ENCODE peak calls at places on chromosomes 11 and 22, in five cellular contexts. Z is stomach, Y is HepG2, I is H1, F is transverse colon. H is an unnamed sample.

GRCh38 chr22:43811777-43812148 is 342 bp downstream of the EFCAB6 start:
- DNase-seq in Z (no peak), Y (no peak), I (no peak), F (peak; percentile 13), H (no peak)

GRCh38 chr11:113045146-113045545 is 83.9 kb downstream of the NCAM1 start:
- DNase-seq in Z (no peak), Y (no peak), I (no peak), F (no peak), H (no peak)

GRCh38 chr22:30424471-30425326 is 869 bp upstream of the MTFP1 start:
- DNase-seq in Z (no peak), Y (no peak), I (no peak), F (peak; percentile 23), H (no peak)

GRCh38 chr11:62921201-62921572 is at the start of gene CHRM1:
- DNase-seq in Z (peak; percentile 56), Y (no peak), I (no peak), F (peak; percentile 22), H (no peak)

GRCh38 chr11:75896843-75897419 is 81.9 kb downstream of the UVRAG start:
- DNase-seq in Z (no peak), Y (peak; percentile 35), I (no peak), F (no peak), H (no peak)

GRCh38 chr22:46574993-46575914 is 37.8 kb upstream of the CELSR1 start:
- DNase-seq in Z (peak; percentile 74), Y (peak; percentile 84), I (no peak), F (peak; percentile 71), H (peak; percentile 65)

GRCh38 chr11:86798988-86799387 is 1.4 kb upstream of the PRSS23 start:
- DNase-seq in Z (no peak), Y (no peak), I (no peak), F (no peak), H (no peak)

GRCh38 chr11:69292221-69292648 is 1.7 kb upstream of the MYEOV start:
- DNase-seq in Z (no peak), Y (no peak), I (no peak), F (peak; percentile 50), H (no peak)

GRCh38 chr11:43034341-43034740 is 277.5 kb upstream of the API5 start:
- DNase-seq in Z (no peak), Y (no peak), I (no peak), F (no peak), H (no peak)

GRCh38 chr11:111913997-111914396 is 1.5 kb downstream of the HSPB2 start:
- DNase-seq in Z (no peak), Y (peak; percentile 46), I (no peak), F (no peak), H (peak; percentile 78)

GRCh38 chr11:33984682-33985389 is 66.7 kb upstream of the CAPRIN1 start:
- DNase-seq in Z (no peak), Y (no peak), I (no peak), F (no peak), H (no peak)

GRCh38 chr11:62923634-62924411 is 2.7 kb upstream of the CHRM1 start:
- DNase-seq in Z (no peak), Y (no peak), I (no peak), F (no peak), H (no peak)

GRCh38 chr22:29259253-29259899 is 8.4 kb downstream of the RHBDD3 start:
- DNase-seq in Z (no peak), Y (no peak), I (no peak), F (no peak), H (no peak)

GRCh38 chr11:83033972-83034672 is 37.6 kb downstream of the RAB30 start:
- DNase-seq in Z (peak; percentile 31), Y (no peak), I (no peak), F (peak; percentile 63), H (peak; percentile 71)
- TF ChIP-seq EP300 in Z (no peak), Y (no peak), I (no peak), F (no peak), H (no peak)

DNA sequence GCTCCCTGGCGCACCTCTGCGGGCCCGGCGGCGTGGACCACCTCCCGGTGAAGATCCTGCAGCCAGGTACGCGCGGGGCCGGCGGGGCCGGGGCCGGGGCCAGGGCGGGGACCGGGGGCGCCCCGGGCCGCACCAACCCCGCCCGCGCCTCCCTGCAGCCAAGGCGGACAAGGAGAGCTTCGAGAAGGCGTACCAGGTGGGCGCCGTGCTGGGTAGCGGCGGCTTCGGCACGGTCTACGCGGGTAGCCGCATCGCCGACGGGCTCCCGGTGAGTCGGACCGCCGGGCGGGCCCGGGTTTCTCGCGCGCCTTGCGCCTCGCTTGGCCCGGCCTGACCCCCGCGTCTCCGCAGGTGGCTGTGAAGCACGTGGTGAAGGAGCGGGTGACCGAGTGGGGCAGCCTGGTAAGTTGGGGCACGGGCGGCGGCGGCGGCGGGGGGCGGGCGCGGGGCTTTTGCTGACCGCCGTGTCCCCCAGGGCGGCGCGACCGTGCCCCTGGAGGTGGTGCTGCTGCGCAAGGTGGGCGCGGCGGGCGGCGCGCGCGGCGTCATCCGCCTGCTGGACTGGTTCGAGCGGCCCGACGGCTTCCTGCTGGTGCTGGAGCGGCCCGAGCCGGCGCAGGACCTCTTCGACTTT is 512 bp downstream of the PIM3 start:
- DNase-seq in Z (peak; percentile 44), Y (no peak), I (no peak), F (peak; percentile 55), H (peak; percentile 76)
- H3K4me1 ChIP-seq in Z (peaks cover 74% of the 10 kb centered on the region), Y (peaks cover 75% of the 10 kb centered on the region), I (peaks cover 13% of the 10 kb centered on the region), F (peaks cover 46% of the 10 kb centered on the region), H (peaks cover 54% of the 10 kb centered on the region)

GRCh38 chr11:68014966-68015447 is 4.9 kb downstream of the ALDH3B1 start:
- DNase-seq in Z (no peak), Y (no peak), I (no peak), F (no peak), H (no peak)
- TF ChIP-seq POLR2AphosphoS5 in Z (no peak), Y (no peak), I (no peak), F (no peak), H (no peak)

GRCh38 chr11:66259225-66259624 is 9.2 kb upstream of the RAB1B start:
- DNase-seq in Z (no peak), Y (no peak), I (no peak), F (no peak), H (no peak)
- TF ChIP-seq EP300 in Z (no peak), Y (no peak), I (no peak), F (no peak), H (no peak)

GRCh38 chr22:37015587-37015878 is 3.7 kb downstream of the TST start:
- DNase-seq in Z (no peak), Y (no peak), I (no peak), F (peak; percentile 45), H (no peak)
- H3K4me1 ChIP-seq in Z (peaks cover 85% of the 10 kb centered on the region), Y (peaks cover 48% of the 10 kb centered on the region), I (peaks cover 2% of the 10 kb centered on the region), F (peaks cover 72% of the 10 kb centered on the region), H (peaks cover 42% of the 10 kb centered on the region)

H was measured in sigmoid colon.